ENCODE peak calls at places on chromosomes 3 and 15, in five cellular contexts. K is OCI-LY7, E is cardiac septum, X is left ventricle myocardium inferior, Q is NCI-H1417. T is an unnamed sample.

GRCh38 chr15:76199106-76200082 is 111.9 kb downstream of the ETFA start:
- DNase-seq in K (no peak), E (peak), X (peak), Q (no peak), T (no peak)

GRCh38 chr15:82020588-82020987 is 25.2 kb downstream of the MEX3B start:
- DNase-seq in K (no peak), E (no peak), X (no peak), Q (no peak), T (no peak)

GRCh38 chr3:34009480-34009844 is 211.0 kb downstream of the PDCD6IP start:
- DNase-seq in K (no peak), E (no peak), X (no peak), Q (no peak), T (no peak)

GRCh38 chr15:68621535-68621934 is 42.7 kb downstream of the CORO2B start:
- DNase-seq in K (no peak), E (no peak), X (no peak), Q (no peak), T (no peak)

GRCh38 chr3:191136347-191136746 is 62.7 kb upstream of the OSTN start:
- DNase-seq in K (peak), E (no peak), X (no peak), Q (peak), T (no peak)

GRCh38 chr3:149547954-149548728 is 73.6 kb downstream of the TM4SF4 start:
- DNase-seq in K (no peak), E (no peak), X (no peak), Q (peak), T (no peak)

GRCh38 chr3:194306109-194306686 is 44.9 kb downstream of the CPN2 start:
- DNase-seq in K (peak), E (peak), X (no peak), Q (peak), T (peak)

GRCh38 chr3:129007792-129008191 is 6.7 kb downstream of the EFCC1 start:
- DNase-seq in K (no peak), E (no peak), X (no peak), Q (no peak), T (no peak)

GRCh38 chr3:151106311-151106710 is 20.8 kb downstream of the MED12L start:
- DNase-seq in K (no peak), E (no peak), X (no peak), Q (no peak), T (no peak)

GRCh38 chr3:49607105-49607591 is 52.9 kb downstream of the BSN start:
- DNase-seq in K (no peak), E (no peak), X (no peak), Q (no peak), T (no peak)

GRCh38 chr3:120214161-120214560 is 70.9 kb downstream of the GPR156 start:
- DNase-seq in K (no peak), E (no peak), X (no peak), Q (no peak), T (no peak)

GRCh38 chr15:45116482-45117326 is 2.6 kb downstream of the DUOXA2 start:
- DNase-seq in K (no peak), E (no peak), X (no peak), Q (no peak), T (no peak)

GRCh38 chr15:71916834-71917233 is 106.5 kb downstream of the NR2E3 start:
- DNase-seq in K (no peak), E (no peak), X (no peak), Q (peak), T (no peak)

GRCh38 chr3:176521531-176522175 is 675.6 kb downstream of the TBL1XR1 start:
- DNase-seq in K (no peak), E (no peak), X (no peak), Q (no peak), T (no peak)

GRCh38 chr15:60091150-60091549 is 87.0 kb downstream of the FOXB1 start:
- DNase-seq in K (no peak), E (no peak), X (no peak), Q (no peak), T (no peak)

GRCh38 chr3:5205165-5205941 is 17.8 kb downstream of the EDEM1 start:
- DNase-seq in K (no peak), E (no peak), X (no peak), Q (no peak), T (no peak)

GRCh38 chr3:42526616-42527367 is 24.3 kb downstream of the VIPR1 start:
- DNase-seq in K (no peak), E (no peak), X (no peak), Q (no peak), T (no peak)